ENCODE peak calls at places on chromosomes 16 and 17, in six cellular contexts. H is keratinocyte, L is stomach, A is colonic mucosa, R is Panc1, T is body of pancreas. W is an unnamed sample. For H3K4me1, the result is how much of the 10 kb centered on the place peaks cover.

GRCh38 chr16:6096931-6097665 is 999.5 kb upstream of the EEF2KMT start:
- DNase-seq in H (no peak), A (no peak), T (no peak), L (no peak), R (no peak), W (no peak)

GRCh38 chr16:77227745-77228144 is 28.5 kb downstream of the SYCE1L start:
- DNase-seq in R (no peak), H (no peak), A (no peak), L (no peak), T (no peak), W (no peak)

GRCh38 chr17:61230972-61231820 is 168.4 kb upstream of the TBX2 start:
- DNase-seq in H (no peak), A (no peak), R (no peak), T (no peak), L (no peak), W (no peak)

GRCh38 chr17:74543891-74544760 is 1.8 kb downstream of the CD300C start:
- DNase-seq in A (no peak), L (no peak), T (no peak), H (no peak), R (no peak), W (no peak)

GRCh38 chr16:84484579-84485254 is 19.7 kb downstream of the MEAK7 start:
- DNase-seq in L (peak), H (no peak), A (peak), T (peak), R (no peak), W (peak)

GRCh38 chr17:43650471-43650870 is 11.3 kb downstream of the MEOX1 start:
- DNase-seq in T (no peak), H (no peak), A (no peak), R (no peak), L (no peak), W (no peak)

GRCh38 chr17:45579529-45580495 is 89.3 kb upstream of the PLEKHM1 start:
- DNase-seq in A (peak), H (no peak), L (no peak), T (no peak), R (no peak), W (no peak)

GRCh38 chr17:7477392-7478275 is 1.8 kb downstream of the ZBTB4 start:
- DNase-seq in R (no peak), L (peak), H (no peak), A (peak), T (peak), W (no peak)

GRCh38 chr17:32258383-32259121 is 7.1 kb upstream of the RHBDL3 start:
- DNase-seq in R (no peak), A (no peak), T (no peak), H (no peak), L (no peak), W (no peak)

GRCh38 chr17:76707985-76708807 is 2.6 kb downstream of the MXRA7 start:
- DNase-seq in T (peak), L (no peak), H (no peak), R (no peak), A (no peak), W (no peak)

GRCh38 chr17:63232565-63233310 is 213.4 kb downstream of the CYB561 start:
- DNase-seq in T (no peak), R (no peak), H (no peak), A (no peak), L (no peak), W (no peak)

GRCh38 chr17:79618383-79619067 is 7.7 kb upstream of the RBFOX3 start:
- DNase-seq in A (no peak), R (no peak), L (no peak), H (no peak), T (peak), W (no peak)

GRCh38 chr17:50308666-50309065 is 34.4 kb downstream of the TMEM92 start:
- DNase-seq in T (no peak), A (no peak), H (no peak), L (no peak), R (no peak), W (no peak)

GRCh38 chr16:73915939-73916451 is 380.6 kb upstream of the PSMD7 start:
- DNase-seq in T (no peak), L (no peak), R (no peak), A (no peak), H (no peak), W (no peak)

GRCh38 chr17:35559495-35559894 is 1.1 kb downstream of the SLFN14 start:
- DNase-seq in R (no peak), A (no peak), T (no peak), L (no peak), H (no peak), W (no peak)

GRCh38 chr17:45248132-45248936 is 13.6 kb downstream of the SPATA32 start:
- DNase-seq in T (peak), R (no peak), H (no peak), A (peak), L (peak), W (no peak)

GRCh38 chr17:48545022-48545376 is at the start of gene HOXB2:
- DNase-seq in L (no peak), T (no peak), R (no peak), A (no peak), H (no peak), W (no peak)

GRCh38 chr17:48543854-48544355 is 1.0 kb downstream of the HOXB2 start:
- DNase-seq in L (no peak), R (no peak), T (no peak), H (no peak), A (no peak), W (no peak)

GRCh38 chr17:48542956-48543853 is 1.7 kb downstream of the HOXB2 start:
- DNase-seq in R (no peak), A (peak), L (no peak), T (peak), H (peak), W (no peak)

GRCh38 chr17:48545539-48545938 is 630 bp upstream of the HOXB2 start:
- DNase-seq in R (no peak), L (no peak), A (no peak), H (no peak), T (no peak), W (no peak)

GRCh38 chr17:48544356-48545021 is 420 bp downstream of the HOXB2 start:
- DNase-seq in R (no peak), H (no peak), T (peak), L (peak), A (peak), W (no peak)
- H3K4me1 ChIP-seq in R (half or more), H (under half), T (under half), L (under half), A (under half), W (under half)

DNA sequence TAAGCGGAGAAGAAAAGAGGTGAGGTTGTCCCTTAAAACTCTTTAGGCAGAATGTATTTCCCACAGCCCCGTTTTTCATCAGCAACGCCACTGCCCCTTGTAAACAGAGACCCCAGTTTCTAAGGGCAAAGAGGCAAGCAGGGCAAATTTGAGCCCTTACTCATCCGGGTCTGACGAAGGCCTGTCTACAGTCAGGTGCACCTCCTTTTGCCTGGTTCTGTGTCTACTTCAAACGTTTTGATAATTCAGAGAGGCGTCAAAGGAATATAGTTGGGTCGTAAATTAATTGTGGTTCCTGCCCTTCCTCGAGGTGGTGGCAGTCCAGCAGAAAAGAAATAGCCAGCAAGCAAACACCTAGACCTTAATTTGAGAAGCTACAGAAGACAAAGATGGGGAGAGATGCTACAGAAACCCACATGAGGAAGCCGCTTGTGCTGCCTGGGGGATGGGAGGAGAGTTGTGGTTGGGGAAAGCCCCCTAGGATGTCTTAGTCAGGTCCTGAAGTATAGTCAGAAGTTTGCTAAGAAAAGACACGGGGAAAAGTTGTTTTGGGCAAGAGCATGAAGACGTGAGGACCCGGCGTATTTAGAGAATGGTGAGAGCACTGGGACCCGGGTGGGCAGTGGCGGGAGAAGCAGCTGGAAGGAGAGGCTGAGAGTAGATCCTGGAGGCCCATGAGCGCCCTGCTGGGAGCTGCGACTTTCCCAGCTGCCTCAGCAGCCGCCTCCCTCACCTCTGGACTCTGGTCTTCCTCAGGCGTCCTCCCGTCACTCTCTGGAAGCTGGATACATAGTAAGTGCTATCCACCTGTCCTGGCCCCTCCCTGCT is 2.4 kb downstream of the FBRS start:
- DNase-seq in R (no peak), L (no peak), A (peak), H (no peak), T (no peak), W (no peak)
- H3K4me1 ChIP-seq in R (under half), L (half or more), A (under half), H (under half), T (under half), W (under half)

GRCh38 chr16:10930755-10931093 is 11.5 kb downstream of the DEXI start:
- DNase-seq in L (no peak), A (no peak), H (no peak), R (no peak), T (no peak), W (no peak)
- H3K4me1 ChIP-seq in L (under half), A (under half), H (under half), R (under half), T (under half), W (under half)

DNA sequence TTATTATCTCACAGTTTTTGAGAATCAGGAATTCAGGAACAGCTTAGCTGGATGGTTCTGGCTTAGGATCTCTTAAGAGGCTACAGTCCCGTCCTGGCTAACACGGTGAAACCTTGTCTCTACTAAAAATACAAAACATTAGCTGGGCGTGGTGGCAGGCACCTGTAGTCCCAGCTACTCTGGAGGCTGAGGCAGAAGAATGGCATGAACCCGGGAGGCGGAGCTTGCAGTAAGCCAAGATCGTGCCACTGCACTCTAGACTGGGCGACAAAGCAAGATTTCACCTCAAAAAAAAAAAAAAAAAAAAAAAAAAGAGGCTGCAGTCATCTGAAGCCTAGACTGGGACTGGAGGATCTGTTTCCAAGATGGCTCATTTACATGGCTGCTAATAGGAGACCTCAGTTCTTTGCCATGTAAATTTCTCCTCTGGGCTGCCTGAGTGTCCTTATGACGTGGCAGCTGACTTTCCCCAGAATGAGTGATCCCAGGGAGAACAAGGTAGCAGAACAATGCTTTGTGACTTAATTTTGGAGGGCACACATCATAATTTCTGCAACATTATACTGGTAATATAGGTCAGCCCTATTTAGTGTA is 95.8 kb upstream of the CORO6 start:
- DNase-seq in H (no peak), L (no peak), A (no peak), R (no peak), T (no peak), W (no peak)
- H3K4me1 ChIP-seq in H (under half), L (under half), A (under half), R (under half), T (under half), W (under half)

GRCh38 chr17:57538730-57539456 is 206.2 kb downstream of the CCDC182 start:
- DNase-seq in H (no peak), L (no peak), R (no peak), A (no peak), T (no peak), W (no peak)
- H3K4me1 ChIP-seq in H (under half), L (under half), R (under half), A (under half), T (under half), W (under half)

GRCh38 chr16:85570213-85570734 is 42.8 kb upstream of the GSE1 start:
- DNase-seq in A (no peak), R (no peak), T (no peak), L (peak), H (no peak), W (no peak)
- H3K4me1 ChIP-seq in A (half or more), R (half or more), T (half or more), L (half or more), H (under half), W (under half)

GRCh38 chr16:57041182-57042156 is 50.9 kb upstream of the CPNE2 start:
- DNase-seq in R (no peak), H (no peak), A (peak), L (peak), T (peak), W (no peak)

GRCh38 chr16:57044931-57045693 is 47.3 kb upstream of the CPNE2 start:
- DNase-seq in R (no peak), H (no peak), A (no peak), L (no peak), T (no peak), W (no peak)

GRCh38 chr16:57045694-57046381 is 46.5 kb upstream of the CPNE2 start:
- DNase-seq in H (no peak), R (peak), T (peak), A (peak), L (peak), W (peak)

GRCh38 chr16:57042157-57043111 is 49.9 kb upstream of the CPNE2 start:
- DNase-seq in H (no peak), R (no peak), L (no peak), A (no peak), T (no peak), W (no peak)

DNA sequence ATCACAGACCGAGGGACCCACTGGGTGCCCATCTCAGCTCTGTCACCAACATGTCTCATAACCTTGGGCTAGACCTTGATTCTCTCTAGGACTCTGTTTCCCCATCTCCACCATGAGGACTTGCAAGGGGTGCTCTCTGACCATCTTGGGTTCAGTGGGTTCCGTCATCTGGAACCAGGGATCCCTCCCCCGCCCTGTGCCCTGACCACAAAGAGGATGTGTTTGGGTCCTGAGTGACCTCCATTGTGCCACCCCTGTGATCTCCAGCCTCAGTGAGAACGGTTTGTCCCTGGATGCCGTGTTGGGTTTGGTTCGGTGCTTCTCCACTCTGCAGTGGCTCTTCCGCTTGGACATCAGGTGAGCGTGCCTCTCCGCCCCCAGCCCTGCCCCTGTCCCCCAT is 49.1 kb upstream of the CPNE2 start:
- DNase-seq in L (no peak), R (no peak), A (no peak), T (no peak), H (no peak), W (no peak)
- H3K4me1 ChIP-seq in L (under half), R (under half), A (under half), T (under half), H (under half), W (under half)

DNA sequence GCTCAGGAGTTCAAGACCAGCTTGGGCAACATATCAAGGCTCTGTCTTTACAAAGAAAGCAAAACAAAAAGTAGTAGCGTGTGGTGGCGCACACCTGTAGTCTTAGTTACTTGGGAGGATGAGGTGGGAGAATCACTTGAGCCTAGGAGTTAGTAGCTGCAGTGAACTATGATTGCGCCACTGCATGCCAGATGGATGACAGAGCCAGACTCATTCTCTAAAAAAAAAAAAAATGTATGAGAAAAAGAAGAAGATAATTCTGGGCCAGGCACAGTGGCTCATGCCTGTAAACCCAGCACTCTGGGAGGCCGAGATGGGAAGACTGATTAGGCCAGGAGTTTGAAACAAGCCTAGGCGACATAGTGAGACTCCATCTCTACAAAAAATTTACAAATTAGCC is 28.5 kb downstream of the STAT5B start:
- DNase-seq in T (no peak), H (no peak), L (no peak), R (no peak), A (no peak), W (no peak)
- H3K4me1 ChIP-seq in T (under half), H (under half), L (under half), R (half or more), A (under half), W (under half)